ENCODE peak calls at places on chromosomes 13 and 19, in four cellular contexts. A is GM12878, G is K562, C is HepG2. F is an unnamed sample.

GRCh38 chr19:33193864-33194362 is at the start of gene LRP3:
- DNase-seq in A (no peak), G (peak), C (no peak), F (peak)

GRCh38 chr19:45507864-45508680 is 793 bp downstream of the VASP start:
- DNase-seq in A (no peak), G (peak), C (no peak), F (peak)

GRCh38 chr19:40592170-40592569 is 9.0 kb upstream of the LTBP4 start:
- DNase-seq in A (no peak), G (no peak), C (peak), F (no peak)

GRCh38 chr19:32702010-32702409 is 10.4 kb downstream of the NUDT19 start:
- DNase-seq in A (no peak), G (no peak), C (peak), F (no peak)

GRCh38 chr19:57802269-57802668 is 12.4 kb downstream of the ZNF552 start:
- DNase-seq in A (no peak), G (no peak), C (no peak), F (peak)

GRCh38 chr13:109160887-109161669 is 531.7 kb downstream of the MYO16 start:
- DNase-seq in A (no peak), G (no peak), C (no peak), F (no peak)

GRCh38 chr13:70729369-70729768 is 621.1 kb upstream of the KLHL1 start:
- DNase-seq in A (no peak), G (no peak), C (no peak), F (no peak)

GRCh38 chr13:37306778-37307544 is 201.5 kb upstream of the CSNK1A1L start:
- DNase-seq in A (no peak), G (no peak), C (no peak), F (no peak)

GRCh38 chr19:3982701-3983541 is 2.3 kb downstream of the EEF2 start:
- DNase-seq in A (no peak), G (peak), C (peak), F (no peak)

GRCh38 chr19:57648336-57649003 is 15.5 kb downstream of the ZNF211 start:
- DNase-seq in A (no peak), G (no peak), C (no peak), F (no peak)

GRCh38 chr19:42092350-42092749 is 16.4 kb downstream of the ZNF574 start:
- DNase-seq in A (no peak), G (no peak), C (no peak), F (peak)

GRCh38 chr19:48873476-48874308 is 1.5 kb downstream of the PPP1R15A start:
- DNase-seq in A (no peak), G (peak), C (no peak), F (no peak)
- TF ChIP-seq CBFB in A (no peak), G (peak), C (no peak), F (no peak)

GRCh38 chr19:48656840-48657474 is 11.0 kb upstream of the CA11 start:
- DNase-seq in A (no peak), G (no peak), C (no peak), F (no peak)

GRCh38 chr19:48650974-48651681 is 5.1 kb upstream of the CA11 start:
- DNase-seq in A (no peak), G (no peak), C (peak), F (no peak)

GRCh38 chr19:48658483-48658882 is 12.5 kb upstream of the CA11 start:
- DNase-seq in A (no peak), G (no peak), C (no peak), F (no peak)

GRCh38 chr19:48651682-48652046 is 5.7 kb upstream of the CA11 start:
- DNase-seq in A (no peak), G (no peak), C (no peak), F (no peak)

GRCh38 chr19:48654299-48655059 is 8.5 kb upstream of the CA11 start:
- DNase-seq in A (no peak), G (no peak), C (no peak), F (no peak)
- TF ChIP-seq CBFB in A (no peak), G (no peak), C (no peak), F (no peak)

GRCh38 chr19:38362076-38362945 is 12.1 kb upstream of the PSMD8 start:
- DNase-seq in A (no peak), G (peak), C (peak), F (peak)
- TF ChIP-seq CBFB in A (no peak), G (no peak), C (no peak), F (no peak)

GRCh38 chr19:18414504-18415176 is 4.6 kb upstream of the SSBP4 start:
- DNase-seq in A (no peak), G (peak), C (no peak), F (no peak)
- TF ChIP-seq CBFB in A (no peak), G (no peak), C (no peak), F (no peak)

GRCh38 chr19:12782174-12782423 is 6.7 kb upstream of the HOOK2 start:
- DNase-seq in A (no peak), G (no peak), C (no peak), F (no peak)

GRCh38 chr19:12777217-12778019 is 2.1 kb upstream of the HOOK2 start:
- DNase-seq in A (no peak), G (peak), C (peak), F (peak)

GRCh38 chr19:12779162-12779993 is 4.0 kb upstream of the HOOK2 start:
- DNase-seq in A (no peak), G (peak), C (peak), F (no peak)

GRCh38 chr19:12778020-12778904 is 2.9 kb upstream of the HOOK2 start:
- DNase-seq in A (no peak), G (no peak), C (no peak), F (peak)

DNA sequence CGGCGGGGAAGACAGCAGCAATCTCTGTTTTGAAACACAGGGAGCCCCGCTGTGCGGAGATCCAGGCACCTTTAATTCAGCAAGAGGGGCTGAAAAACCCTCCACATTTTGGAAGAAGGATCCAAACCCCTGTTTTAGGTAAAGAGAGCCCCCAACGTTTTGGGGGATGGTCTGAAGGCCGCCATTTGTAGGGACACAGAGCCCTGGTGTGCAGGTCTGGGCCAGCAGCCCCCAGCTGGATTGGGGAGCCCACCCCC is 3.5 kb upstream of the HOOK2 start:
- DNase-seq in A (no peak), G (no peak), C (no peak), F (no peak)
- TF ChIP-seq CBFB in A (no peak), G (no peak), C (no peak), F (no peak)

DNA sequence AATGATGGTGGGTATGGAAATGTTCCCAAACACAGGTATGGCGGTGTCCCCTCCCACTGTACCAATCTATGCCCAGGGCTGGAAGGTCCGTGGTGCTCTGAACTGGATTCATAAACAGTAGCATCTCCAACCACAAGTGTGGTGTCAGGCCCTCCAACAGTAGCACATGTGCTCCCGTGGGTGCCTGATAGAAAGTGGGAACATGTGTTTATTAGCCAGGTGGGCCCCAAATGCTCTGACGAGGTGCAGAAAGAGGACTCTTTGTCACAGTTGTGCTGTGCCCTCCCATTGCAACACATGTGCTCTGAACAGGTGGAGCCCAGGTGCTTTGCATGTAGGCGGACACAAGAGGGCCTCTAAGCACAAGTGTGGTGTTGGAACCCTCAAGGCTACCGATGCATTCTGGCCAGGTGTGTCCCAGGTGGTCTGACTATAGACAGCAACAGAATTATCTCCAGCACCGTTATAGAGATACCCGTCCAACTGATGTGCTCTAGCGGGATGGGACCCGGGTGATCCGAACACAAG is 75.4 kb upstream of the ZNF30 start:
- DNase-seq in A (no peak), G (no peak), C (peak), F (peak)
- TF ChIP-seq CBFB in A (no peak), G (no peak), C (no peak), F (no peak)

GRCh38 chr13:99280166-99280565 is 22.0 kb upstream of the GPR18 start:
- DNase-seq in A (no peak), G (no peak), C (no peak), F (no peak)

GRCh38 chr13:99278843-99279242 is 20.7 kb upstream of the GPR18 start:
- DNase-seq in A (no peak), G (no peak), C (no peak), F (no peak)

GRCh38 chr13:99278199-99278598 is 20.0 kb upstream of the GPR18 start:
- DNase-seq in A (no peak), G (no peak), C (no peak), F (no peak)

GRCh38 chr13:99276706-99277105 is 18.5 kb upstream of the GPR18 start:
- DNase-seq in A (no peak), G (no peak), C (no peak), F (peak)

GRCh38 chr13:99277629-99278028 is 19.4 kb upstream of the GPR18 start:
- DNase-seq in A (no peak), G (no peak), C (no peak), F (no peak)
- TF ChIP-seq CBFB in A (no peak), G (no peak), C (no peak), F (no peak)

F was measured in WTC11.